ENCODE peak calls at places on chromosomes 7 and 10, in six cellular contexts. X, A, R, K, M and N are unnamed samples.

GRCh38 chr10:119849031-119849789 is 23.4 kb downstream of the MCMBP start:
- DNase-seq in X (no peak), A (no peak), R (no peak), K (no peak), M (no peak), N (no peak)

GRCh38 chr10:8369666-8370065 is 315.2 kb downstream of the GATA3 start:
- DNase-seq in X (no peak), A (peak), R (no peak), K (peak), M (no peak), N (peak)

GRCh38 chr10:106106114-106106513 is 1058.4 kb downstream of the SORCS1 start:
- DNase-seq in X (no peak), A (no peak), R (no peak), K (no peak), M (no peak), N (no peak)

GRCh38 chr10:78432582-78432981 is 398.9 kb downstream of the RPS24 start:
- DNase-seq in X (no peak), A (no peak), R (peak), K (no peak), M (no peak), N (peak)

GRCh38 chr7:10225265-10225664 is 748.4 kb upstream of the PHF14 start:
- DNase-seq in X (no peak), A (no peak), R (no peak), K (peak), M (no peak), N (no peak)

GRCh38 chr7:8442814-8443304 is 9.4 kb downstream of the NXPH1 start:
- DNase-seq in X (no peak), A (no peak), R (no peak), K (peak), M (peak), N (peak)

GRCh38 chr7:128055668-128056067 is 24.4 kb upstream of the LRRC4 start:
- DNase-seq in X (no peak), A (no peak), R (no peak), K (no peak), M (no peak), N (no peak)

GRCh38 chr10:87652261-87652660 is 7.4 kb upstream of the PAPSS2 start:
- DNase-seq in X (no peak), A (no peak), R (no peak), K (no peak), M (no peak), N (no peak)

GRCh38 chr10:6305762-6306321 is 103.1 kb downstream of the PFKFB3 start:
- DNase-seq in X (no peak), A (no peak), R (no peak), K (no peak), M (no peak), N (no peak)

GRCh38 chr7:115719963-115720362 is 310.6 kb downstream of the TFEC start:
- DNase-seq in X (no peak), A (no peak), R (no peak), K (no peak), M (no peak), N (no peak)

GRCh38 chr7:40717242-40717641 is 582.4 kb downstream of the SUGCT start:
- DNase-seq in X (peak), A (no peak), R (peak), K (peak), M (no peak), N (peak)

GRCh38 chr7:84783161-84783803 is 403.6 kb downstream of the SEMA3D start:
- DNase-seq in X (peak), A (no peak), R (no peak), K (no peak), M (no peak), N (peak)

GRCh38 chr7:29115130-29115529 is 31.2 kb downstream of the CPVL start:
- DNase-seq in X (no peak), A (no peak), R (no peak), K (no peak), M (no peak), N (no peak)

GRCh38 chr10:14072541-14072940 is 258.2 kb downstream of the FRMD4A start:
- DNase-seq in X (no peak), A (no peak), R (no peak), K (peak), M (no peak), N (no peak)

GRCh38 chr10:92857904-92858514 is 9.7 kb downstream of the EXOC6 start:
- DNase-seq in X (peak), A (no peak), R (no peak), K (no peak), M (peak), N (no peak)

GRCh38 chr7:55280031-55280454 is 85.1 kb upstream of the LANCL2 start:
- DNase-seq in X (peak), A (no peak), R (peak), K (peak), M (peak), N (peak)

GRCh38 chr7:15848362-15848761 is 161.9 kb upstream of the MEOX2 start:
- DNase-seq in X (no peak), A (no peak), R (no peak), K (no peak), M (no peak), N (peak)

GRCh38 chr7:151951672-151952338 is 4.4 kb upstream of the GALNTL5 start:
- DNase-seq in X (no peak), A (no peak), R (no peak), K (no peak), M (no peak), N (no peak)

GRCh38 chr7:155948845-155949244 is 136.6 kb upstream of the SHH start:
- DNase-seq in X (no peak), A (no peak), R (no peak), K (no peak), M (no peak), N (no peak)

GRCh38 chr10:46543379-46544014 is 13.0 kb downstream of the GPRIN2 start:
- DNase-seq in X (no peak), A (no peak), R (no peak), K (no peak), M (no peak), N (no peak)

GRCh38 chr10:100864981-100865380 is 47.8 kb upstream of the SLF2 start:
- DNase-seq in X (no peak), A (no peak), R (no peak), K (no peak), M (no peak), N (no peak)

GRCh38 chr7:8363407-8364015 is 69.9 kb upstream of the NXPH1 start:
- DNase-seq in X (no peak), A (no peak), R (no peak), K (no peak), M (no peak), N (no peak)

GRCh38 chr7:135905355-135905754 is 71.8 kb downstream of the MTPN start:
- DNase-seq in X (no peak), A (no peak), R (no peak), K (no peak), M (no peak), N (peak)

GRCh38 chr7:34315032-34315431 is 343.0 kb upstream of the NPSR1 start:
- DNase-seq in X (no peak), A (no peak), R (no peak), K (no peak), M (no peak), N (no peak)

GRCh38 chr7:102198557-102198956 is 88.1 kb upstream of the SH2B2 start:
- DNase-seq in X (no peak), A (no peak), R (no peak), K (no peak), M (no peak), N (no peak)
- TF ChIP-seq MYC in X (no peak), A (no peak), R (no peak), K (no peak), M (no peak), N (no peak)

DNA sequence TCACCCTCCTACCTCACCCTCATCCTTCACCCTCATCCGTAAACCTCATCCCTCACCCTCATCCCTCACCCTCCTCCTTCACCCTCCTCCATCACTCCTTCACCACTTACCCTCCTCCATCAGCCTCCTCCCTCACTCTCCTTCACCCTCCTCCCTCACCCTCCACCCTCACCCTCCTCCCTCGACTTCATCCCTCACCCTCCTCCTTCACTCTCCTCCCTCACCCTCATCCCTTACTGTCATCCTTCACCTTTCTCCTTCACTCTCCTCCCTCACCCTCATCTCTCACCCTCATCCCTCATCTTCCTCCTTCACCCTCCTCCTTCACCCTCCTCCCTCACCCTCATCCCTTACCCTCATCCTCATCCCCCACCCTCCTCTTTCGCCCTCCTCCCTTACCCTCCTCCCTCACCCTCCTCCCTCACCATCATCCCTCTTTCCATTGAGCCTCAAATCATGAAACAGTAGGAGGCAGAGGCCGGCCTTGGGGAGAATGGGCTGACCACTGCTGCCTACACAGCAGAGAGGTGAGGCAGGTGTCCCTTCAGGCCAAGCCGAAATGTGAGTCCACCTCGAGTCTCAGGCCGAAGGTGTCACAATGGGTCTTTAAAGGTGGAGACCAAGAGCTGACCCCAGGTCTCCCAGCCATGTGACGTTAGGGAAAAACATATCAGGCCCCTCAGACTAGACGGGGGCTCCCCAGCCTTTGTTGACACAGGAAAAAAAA is 53.0 kb downstream of the PDGFA start:
- DNase-seq in X (no peak), A (no peak), R (no peak), K (no peak), M (no peak), N (no peak)
- TF ChIP-seq MYC in X (no peak), A (no peak), R (no peak), K (no peak), M (no peak), N (no peak)

GRCh38 chr10:130138479-130138866 is 2.3 kb downstream of the GLRX3 start:
- DNase-seq in X (peak), A (no peak), R (peak), K (peak), M (peak), N (peak)

GRCh38 chr10:130137659-130138478 is 1.7 kb downstream of the GLRX3 start:
- DNase-seq in X (no peak), A (no peak), R (no peak), K (no peak), M (no peak), N (no peak)

GRCh38 chr10:130137077-130137448 is 872 bp downstream of the GLRX3 start:
- DNase-seq in X (peak), A (no peak), R (peak), K (peak), M (no peak), N (peak)

GRCh38 chr10:130136214-130137076 is at the start of gene GLRX3:
- DNase-seq in X (peak), A (no peak), R (peak), K (peak), M (peak), N (peak)

GRCh38 chr10:130135676-130136213 is 446 bp upstream of the GLRX3 start:
- DNase-seq in X (peak), A (no peak), R (no peak), K (no peak), M (no peak), N (no peak)
- TF ChIP-seq MYC in X (no peak), A (no peak), R (no peak), K (no peak), M (no peak), N (no peak)

DNA sequence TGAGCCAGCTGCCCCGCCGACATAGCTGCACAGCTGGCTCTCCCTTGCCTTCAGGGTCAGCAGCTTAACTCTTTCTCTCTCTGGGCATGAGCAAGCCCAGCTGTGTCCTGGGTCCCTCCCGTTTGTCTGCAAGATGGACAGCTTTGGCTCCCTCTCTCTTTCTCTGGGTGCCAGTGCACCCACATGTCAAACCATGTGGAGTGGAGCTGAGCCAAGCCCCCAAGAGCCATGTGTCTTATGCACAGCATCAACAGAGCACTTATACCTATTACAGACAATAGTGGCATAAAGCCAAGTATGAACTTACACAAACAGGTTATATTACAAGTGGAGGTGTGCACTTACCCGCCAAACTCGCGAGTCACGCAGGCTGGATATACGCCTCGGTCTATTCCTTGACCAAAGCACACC is 35.7 kb upstream of the MTPAP start:
- DNase-seq in X (peak), A (no peak), R (peak), K (no peak), M (peak), N (peak)
- TF ChIP-seq MYC in X (peak), A (no peak), R (no peak), K (no peak), M (peak), N (peak)

GRCh38 chr10:125146791-125147604 is 13.4 kb downstream of the CTBP2 start:
- DNase-seq in X (no peak), A (no peak), R (no peak), K (no peak), M (no peak), N (peak)
- TF ChIP-seq MYC in X (no peak), A (no peak), R (no peak), K (no peak), M (no peak), N (no peak)

GRCh38 chr7:43119371-43120069 is 7.1 kb downstream of the HECW1 start:
- DNase-seq in X (no peak), A (no peak), R (no peak), K (no peak), M (no peak), N (no peak)
- TF ChIP-seq MYC in X (no peak), A (no peak), R (no peak), K (no peak), M (no peak), N (no peak)

DNA sequence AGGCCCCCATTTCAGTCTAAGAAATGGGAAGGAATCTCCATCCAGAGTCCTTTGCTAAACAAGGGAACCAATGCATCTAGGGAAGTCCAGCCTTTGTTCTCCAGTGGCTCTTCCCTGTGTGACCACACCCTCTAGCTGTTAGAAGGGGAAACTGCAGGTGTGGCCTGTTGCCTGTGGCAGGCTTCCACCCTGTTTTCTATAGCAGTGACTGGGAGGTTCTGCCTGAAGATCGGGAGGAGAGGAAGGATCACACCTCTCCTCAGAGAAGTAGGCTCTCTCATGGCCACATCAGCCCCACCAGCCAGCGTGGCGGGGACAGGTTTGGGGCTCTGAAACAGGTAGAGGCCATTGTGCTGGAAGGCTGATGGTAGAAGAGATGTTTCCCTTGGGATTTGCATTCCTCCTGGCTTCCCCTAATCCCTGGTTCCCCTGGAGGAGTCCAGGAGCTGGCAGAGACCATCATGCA is 47.7 kb upstream of the TRIM8 start:
- DNase-seq in X (peak), A (no peak), R (peak), K (peak), M (peak), N (peak)
- TF ChIP-seq MYC in X (no peak), A (no peak), R (no peak), K (no peak), M (no peak), N (peak)